ENCODE peak calls at places on chromosomes 3 and 15, in seven cellular contexts. Z is SK-N-SH, L is HepG2, W is breast epithelium, D is suprapubic skin, N is transverse colon, F is stomach. Q is an unnamed sample.

GRCh38 chr3:134751831-134752230 is 43.2 kb upstream of the EPHB1 start:
- DNase-seq in Z (no peak), L (no peak), W (no peak), D (no peak), N (no peak), F (no peak), Q (no peak)

GRCh38 chr15:54839379-54839778 is 357.4 kb downstream of the RSL24D1 start:
- DNase-seq in Z (no peak), L (no peak), W (no peak), D (no peak), N (no peak), F (no peak), Q (no peak)

GRCh38 chr3:12984023-12984823 is 89.0 kb downstream of the IQSEC1 start:
- DNase-seq in Z (peak), L (peak), W (peak), D (no peak), N (peak), F (peak), Q (peak)

GRCh38 chr3:71430941-71431552 is 152.5 kb downstream of the FOXP1 start:
- DNase-seq in Z (no peak), L (no peak), W (no peak), D (no peak), N (no peak), F (no peak), Q (no peak)

GRCh38 chr15:47351501-47351900 is 365.8 kb upstream of the SEMA6D start:
- DNase-seq in Z (no peak), L (no peak), W (no peak), D (no peak), N (no peak), F (no peak), Q (no peak)

GRCh38 chr3:153029350-153029749 is 132.7 kb upstream of the RAP2B start:
- DNase-seq in Z (no peak), L (no peak), W (no peak), D (no peak), N (no peak), F (no peak), Q (peak)

GRCh38 chr3:15271785-15272381 is 60.5 kb downstream of the SH3BP5 start:
- DNase-seq in Z (no peak), L (no peak), W (no peak), D (peak), N (peak), F (peak), Q (no peak)

GRCh38 chr15:31265090-31265870 is 61.4 kb upstream of the KLF13 start:
- DNase-seq in Z (no peak), L (peak), W (peak), D (peak), N (peak), F (peak), Q (no peak)

GRCh38 chr3:170469151-170470062 is 50.7 kb downstream of the CLDN11 start:
- DNase-seq in Z (peak), L (no peak), W (no peak), D (no peak), N (no peak), F (no peak), Q (no peak)

GRCh38 chr3:33173672-33174071 is 44.9 kb downstream of the SUSD5 start:
- DNase-seq in Z (no peak), L (no peak), W (no peak), D (no peak), N (no peak), F (no peak), Q (no peak)

GRCh38 chr15:67033521-67033920 is 31.9 kb upstream of the SMAD3 start:
- DNase-seq in Z (peak), L (no peak), W (no peak), D (no peak), N (peak), F (no peak), Q (no peak)

GRCh38 chr15:31510003-31510402 is 183.4 kb downstream of the KLF13 start:
- DNase-seq in Z (no peak), L (no peak), W (peak), D (no peak), N (no peak), F (no peak), Q (peak)

GRCh38 chr3:18389108-18389733 is 35.9 kb downstream of the SATB1 start:
- DNase-seq in Z (peak), L (peak), W (no peak), D (no peak), N (no peak), F (no peak), Q (peak)

GRCh38 chr3:86161493-86161892 is 829.5 kb downstream of the VGLL3 start:
- DNase-seq in Z (no peak), L (no peak), W (no peak), D (no peak), N (no peak), F (no peak), Q (no peak)

GRCh38 chr3:97884724-97885123 is 62.9 kb downstream of the CRYBG3 start:
- DNase-seq in Z (no peak), L (no peak), W (no peak), D (no peak), N (no peak), F (no peak), Q (no peak)

GRCh38 chr3:64889991-64890390 is 202.2 kb upstream of the ADAMTS9 start:
- DNase-seq in Z (peak), L (no peak), W (no peak), D (no peak), N (no peak), F (no peak), Q (peak)

GRCh38 chr3:5389057-5389456 is 201.6 kb downstream of the EDEM1 start:
- DNase-seq in Z (no peak), L (peak), W (peak), D (no peak), N (no peak), F (no peak), Q (no peak)

GRCh38 chr3:38281895-38282686 is at the start of gene SLC22A14:
- DNase-seq in Z (no peak), L (peak), W (no peak), D (no peak), N (no peak), F (no peak), Q (no peak)

GRCh38 chr15:97140216-97140615 is 809.7 kb downstream of the NR2F2 start:
- DNase-seq in Z (no peak), L (no peak), W (no peak), D (no peak), N (no peak), F (no peak), Q (no peak)

GRCh38 chr3:73192036-73192738 is 130.7 kb downstream of the EBLN2 start:
- DNase-seq in Z (peak), L (peak), W (no peak), D (no peak), N (no peak), F (no peak), Q (no peak)

GRCh38 chr3:53850895-53851294 is 4.5 kb downstream of the IL17RB start:
- DNase-seq in Z (no peak), L (no peak), W (no peak), D (no peak), N (no peak), F (peak), Q (peak)

GRCh38 chr3:23961913-23962312 is 16.8 kb downstream of the NR1D2 start:
- DNase-seq in Z (no peak), L (no peak), W (no peak), D (no peak), N (no peak), F (no peak), Q (no peak)

GRCh38 chr15:48777645-48778337 is 33.1 kb downstream of the CEP152 start:
- DNase-seq in Z (no peak), L (no peak), W (no peak), D (no peak), N (no peak), F (no peak), Q (no peak)

GRCh38 chr3:143002727-143003126 is 1.4 kb downstream of the U2SURP start:
- DNase-seq in Z (no peak), L (no peak), W (no peak), D (no peak), N (no peak), F (no peak), Q (no peak)

GRCh38 chr3:18424862-18425640 is at the start of gene SATB1:
- DNase-seq in Z (peak), L (no peak), W (peak), D (peak), N (peak), F (peak), Q (peak)

GRCh38 chr3:42853056-42853455 is 22.6 kb downstream of the CYP8B1 start:
- DNase-seq in Z (no peak), L (no peak), W (no peak), D (peak), N (no peak), F (no peak), Q (no peak)

GRCh38 chr3:184629555-184630160 is 68.1 kb downstream of the EPHB3 start:
- DNase-seq in Z (no peak), L (no peak), W (no peak), D (no peak), N (no peak), F (peak), Q (no peak)

GRCh38 chr3:107877936-107878335 is 212.9 kb downstream of the CD47 start:
- DNase-seq in Z (no peak), L (no peak), W (no peak), D (no peak), N (no peak), F (no peak), Q (no peak)

GRCh38 chr15:51751687-51752683 is 588 bp downstream of the TMOD2 start:
- DNase-seq in Z (peak), L (no peak), W (no peak), D (peak), N (peak), F (peak), Q (peak)
- H3K27ac ChIP-seq in Z (peak), L (no peak), W (peak), D (peak), N (peak), F (peak), Q (no peak)

DNA sequence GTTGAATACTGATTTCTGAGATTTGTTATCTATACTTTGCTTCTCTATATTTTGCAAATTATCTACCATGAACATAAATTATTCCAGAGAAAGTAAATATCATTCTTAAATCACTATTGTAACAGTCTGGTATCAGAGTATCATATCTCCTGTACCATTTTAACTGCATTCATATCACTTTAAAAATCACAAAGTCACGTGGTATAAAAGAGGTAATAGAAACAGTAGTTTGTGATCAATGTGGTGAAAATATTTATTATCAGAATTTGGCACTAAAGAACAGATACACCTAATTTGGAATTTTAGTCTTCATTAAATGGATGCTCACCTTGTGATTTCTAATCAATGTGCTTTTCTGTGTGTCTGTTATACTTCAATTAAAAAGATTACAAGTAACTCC is 47.8 kb downstream of the P3H2 start:
- DNase-seq in Z (no peak), L (no peak), W (no peak), D (no peak), N (no peak), F (no peak), Q (no peak)
- TF ChIP-seq POLR2AphosphoS5 in Z (no peak), L (no peak), W (no peak), D (no peak), N (no peak), F (no peak), Q (no peak)

DNA sequence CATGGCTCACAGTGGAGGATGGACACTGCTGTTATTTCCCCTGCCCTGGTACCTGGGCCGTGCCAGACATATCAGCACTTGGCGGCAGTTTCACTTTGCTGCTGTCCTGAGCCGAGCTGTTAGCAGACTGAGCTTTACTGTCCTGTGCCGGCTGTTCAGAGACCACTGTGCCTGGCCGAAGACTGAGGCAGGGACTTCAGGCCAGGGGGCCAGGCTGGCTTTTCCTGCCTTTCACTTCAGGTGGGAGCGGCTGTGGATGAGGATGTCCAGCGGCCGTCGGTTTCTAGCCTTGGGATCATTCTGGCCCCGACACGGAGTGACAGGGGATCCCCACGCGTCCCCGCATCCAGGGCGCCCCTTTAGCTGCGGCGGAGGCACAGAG is 1.0 kb downstream of the ATP10A start:
- DNase-seq in Z (no peak), L (no peak), W (no peak), D (no peak), N (no peak), F (no peak), Q (no peak)
- H3K27ac ChIP-seq in Z (no peak), L (no peak), W (peak), D (peak), N (peak), F (peak), Q (no peak)

DNA sequence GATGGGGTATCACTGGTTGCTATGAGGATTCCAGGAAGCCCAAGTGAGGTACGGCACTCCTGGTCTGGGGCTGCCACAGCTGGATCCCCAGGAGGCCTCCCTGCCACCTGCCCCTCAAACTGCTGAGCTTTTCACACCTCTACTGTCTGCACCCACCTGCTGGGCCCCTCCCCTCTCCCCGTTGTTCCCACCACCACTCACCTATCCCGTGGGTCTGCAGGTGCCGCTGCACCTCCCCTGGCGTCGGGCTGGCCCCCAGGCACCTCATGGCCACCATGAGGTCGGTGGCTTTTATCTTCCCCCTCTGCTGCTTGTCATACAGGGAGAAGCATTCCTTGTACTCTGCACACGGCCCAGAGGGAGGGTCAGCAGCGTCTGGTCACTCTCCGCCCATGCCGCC is 5.8 kb downstream of the CALML4 start:
- DNase-seq in Z (peak), L (no peak), W (no peak), D (no peak), N (no peak), F (no peak), Q (no peak)
- TF ChIP-seq POLR2AphosphoS5 in Z (no peak), L (no peak), W (no peak), D (no peak), N (no peak), F (no peak), Q (no peak)

GRCh38 chr3:149900322-149900721 is 70.4 kb downstream of the PFN2 start:
- DNase-seq in Z (no peak), L (no peak), W (no peak), D (no peak), N (no peak), F (no peak), Q (no peak)

GRCh38 chr3:149898771-149899170 is 71.9 kb downstream of the PFN2 start:
- DNase-seq in Z (no peak), L (no peak), W (no peak), D (no peak), N (no peak), F (no peak), Q (peak)

GRCh38 chr3:149906036-149906435 is 64.7 kb downstream of the PFN2 start:
- DNase-seq in Z (no peak), L (no peak), W (no peak), D (no peak), N (no peak), F (no peak), Q (no peak)

GRCh38 chr3:149902498-149903139 is 68.1 kb downstream of the PFN2 start:
- DNase-seq in Z (peak), L (no peak), W (no peak), D (no peak), N (no peak), F (no peak), Q (no peak)

DNA sequence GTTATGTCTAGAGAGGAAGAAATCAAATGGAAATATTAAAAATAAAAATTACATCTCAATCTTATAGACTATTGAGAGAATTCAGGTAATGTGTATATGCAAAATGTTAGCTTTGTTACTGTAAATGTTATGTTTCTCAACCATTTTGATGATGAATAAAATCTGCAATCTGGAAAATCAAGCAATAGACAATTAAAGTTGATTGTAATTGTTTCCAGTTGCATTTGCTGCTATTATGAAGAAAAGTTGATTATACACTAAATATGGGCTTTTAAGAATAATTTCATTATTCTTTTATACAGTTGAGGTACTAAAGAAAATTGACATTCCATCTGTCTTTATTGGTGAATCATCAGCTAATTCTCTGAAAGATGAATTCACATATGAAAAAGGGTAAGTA is 68.9 kb downstream of the PFN2 start:
- DNase-seq in Z (no peak), L (no peak), W (no peak), D (no peak), N (no peak), F (no peak), Q (no peak)
- H3K27ac ChIP-seq in Z (peak), L (no peak), W (no peak), D (no peak), N (no peak), F (no peak), Q (no peak)

GRCh38 chr3:126521122-126521891 is 2.6 kb upstream of the CHST13 start:
- DNase-seq in Z (no peak), L (no peak), W (no peak), D (no peak), N (no peak), F (no peak), Q (no peak)
- TF ChIP-seq POLR2AphosphoS5 in Z (no peak), L (no peak), W (no peak), D (no peak), N (no peak), F (no peak), Q (no peak)

DNA sequence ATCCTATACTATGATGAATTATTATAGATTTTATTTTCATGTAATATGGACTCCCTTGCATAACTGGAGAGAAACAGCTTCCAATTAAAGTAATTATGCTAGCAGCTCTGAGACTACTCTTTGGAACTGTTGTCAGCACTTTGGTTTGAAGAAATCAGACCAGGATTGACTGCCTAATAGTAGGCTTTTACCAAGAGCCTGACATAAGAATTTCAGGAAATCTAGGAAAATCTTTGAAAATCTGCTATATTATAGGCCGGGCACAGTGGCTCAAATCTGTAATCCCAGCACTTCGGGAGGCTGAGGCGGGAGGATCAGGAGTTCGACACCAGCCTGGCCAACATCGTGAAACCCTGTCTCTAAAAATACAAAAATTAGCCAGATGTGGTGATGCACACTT is 62.9 kb downstream of the ZNF609 start:
- DNase-seq in Z (no peak), L (no peak), W (no peak), D (no peak), N (no peak), F (no peak), Q (no peak)
- H3K27ac ChIP-seq in Z (no peak), L (no peak), W (no peak), D (no peak), N (no peak), F (no peak), Q (no peak)

DNA sequence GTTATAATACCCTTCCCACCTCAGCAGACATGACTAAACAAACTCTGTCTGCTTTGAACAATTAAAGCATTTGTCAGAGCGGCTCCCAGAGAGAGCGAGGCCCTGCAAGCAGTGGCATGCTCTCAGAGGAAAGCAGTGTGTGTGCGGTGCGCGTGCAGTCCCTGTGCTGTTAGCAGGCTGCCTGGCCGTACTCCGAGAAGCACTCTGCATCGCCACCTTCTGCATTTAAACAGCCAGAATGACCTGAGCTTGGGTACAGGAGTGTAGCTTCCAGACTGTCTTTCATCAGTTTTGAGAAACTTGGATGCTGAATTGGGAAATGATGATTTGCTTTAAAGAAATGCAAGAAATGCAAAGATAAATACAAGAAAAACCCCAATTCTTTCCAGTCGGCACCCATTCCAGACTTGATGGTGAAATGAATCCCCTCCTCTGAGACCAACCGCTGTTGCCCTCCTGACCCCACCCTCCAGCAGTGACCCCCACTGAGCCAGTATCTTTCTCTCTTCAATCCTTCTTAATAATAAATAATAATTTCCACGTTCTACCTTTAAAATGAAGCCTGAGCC is 113.5 kb downstream of the VGLL4 start:
- DNase-seq in Z (no peak), L (peak), W (peak), D (no peak), N (no peak), F (no peak), Q (no peak)
- TF ChIP-seq POLR2AphosphoS5 in Z (no peak), L (no peak), W (no peak), D (no peak), N (no peak), F (no peak), Q (no peak)

GRCh38 chr15:76296849-76297248 is 14.4 kb downstream of the ETFA start:
- DNase-seq in Z (no peak), L (no peak), W (no peak), D (no peak), N (no peak), F (no peak), Q (no peak)

GRCh38 chr15:76298986-76299385 is 12.3 kb downstream of the ETFA start:
- DNase-seq in Z (no peak), L (no peak), W (no peak), D (no peak), N (no peak), F (no peak), Q (no peak)

GRCh38 chr15:76289582-76289981 is 21.7 kb downstream of the ETFA start:
- DNase-seq in Z (no peak), L (no peak), W (no peak), D (no peak), N (no peak), F (no peak), Q (no peak)

GRCh38 chr15:76293361-76293760 is 17.9 kb downstream of the ETFA start:
- DNase-seq in Z (no peak), L (no peak), W (no peak), D (no peak), N (no peak), F (no peak), Q (peak)
- H3K27ac ChIP-seq in Z (no peak), L (no peak), W (no peak), D (no peak), N (no peak), F (no peak), Q (no peak)

Q was measured in endothelial cell of umbilical vein.